ENCODE peak calls at places on chromosomes 1 and 21, in six cellular contexts. W is GF-D8; H is sciatic nerve; R is stimulated activated CD8-positive, alpha-beta memory T cell treated with anti-CD3 and anti-CD28 coated beads, Interleukin-7, amount 100 ng/mL, for 24 hours; B is pulmonary artery endothelial cell; M is cardiac fibroblast. P is an unnamed sample.

GRCh38 chr21:42161957-42162681 is 56.8 kb upstream of the ABCG1 start:
- DNase-seq in W (no peak), H (no peak), R (no peak), B (no peak), M (peak), P (no peak)

GRCh38 chr1:180505732-180506335 is 3.5 kb upstream of the ACBD6 start:
- DNase-seq in W (no peak), H (no peak), R (no peak), B (no peak), M (peak), P (no peak)

GRCh38 chr1:24551910-24552571 is 3.8 kb upstream of the NCMAP start:
- DNase-seq in W (no peak), H (no peak), R (no peak), B (no peak), M (no peak), P (peak)

GRCh38 chr1:41936107-41936506 is 17.4 kb upstream of the HIVEP3 start:
- DNase-seq in W (no peak), H (no peak), R (no peak), B (no peak), M (peak), P (no peak)

GRCh38 chr1:118999348-119000071 is 11.4 kb upstream of the TBX15 start:
- DNase-seq in W (no peak), H (no peak), R (no peak), B (no peak), M (no peak), P (no peak)

GRCh38 chr21:36048357-36048756 is 12.0 kb downstream of the SETD4 start:
- DNase-seq in W (no peak), H (no peak), R (no peak), B (no peak), M (no peak), P (no peak)

GRCh38 chr21:27326293-27326692 is 359.4 kb upstream of the ADAMTS5 start:
- DNase-seq in W (no peak), H (no peak), R (no peak), B (no peak), M (no peak), P (no peak)

GRCh38 chr21:45224189-45224938 is 63.3 kb downstream of the POFUT2 start:
- DNase-seq in W (no peak), H (no peak), R (no peak), B (no peak), M (peak), P (no peak)

GRCh38 chr1:200660719-200661118 is 9.0 kb downstream of the DDX59 start:
- DNase-seq in W (no peak), H (no peak), R (no peak), B (no peak), M (no peak), P (no peak)

GRCh38 chr1:75097686-75098085 is 36.5 kb upstream of the LHX8 start:
- DNase-seq in W (no peak), H (no peak), R (no peak), B (no peak), M (no peak), P (no peak)

GRCh38 chr1:40039245-40039756 is 1.2 kb upstream of the CAP1 start:
- DNase-seq in W (peak), H (no peak), R (no peak), B (no peak), M (no peak), P (peak)

P was measured in NCI-H2227 treated with DMSO at 0.1 percent for 48 hours.